ENCODE peak calls at places on chromosomes 12 and 14, in four cellular contexts. R is Caki2, C is globus pallidus, X is stromal cell of bone marrow. L is an unnamed sample.

GRCh38 chr12:77054856-77055255 is 10.5 kb downstream of the E2F7 start:
- DNase-seq in C (no peak), X (no peak), R (no peak), L (no peak)

GRCh38 chr12:53418221-53418620 is 5.4 kb upstream of the AMHR2 start:
- DNase-seq in R (peak), C (no peak), X (no peak), L (no peak)

GRCh38 chr14:96065661-96066459 is 26.7 kb downstream of the C14orf132 start:
- DNase-seq in X (no peak), C (no peak), R (peak), L (no peak)

GRCh38 chr12:111691262-111691661 is 5.4 kb downstream of the ACAD10 start:
- DNase-seq in C (no peak), X (no peak), R (no peak), L (no peak)

GRCh38 chr12:101720118-101720517 is 19.1 kb downstream of the SYCP3 start:
- DNase-seq in R (no peak), C (no peak), X (no peak), L (no peak)

GRCh38 chr12:111775205-111776193 is 8.8 kb downstream of the ALDH2 start:
- DNase-seq in X (peak), C (peak), R (no peak), L (peak)

GRCh38 chr14:93029417-93029816 is 86.3 kb downstream of the ITPK1 start:
- DNase-seq in R (no peak), X (no peak), C (no peak), L (no peak)

GRCh38 chr14:47278233-47278842 is 397.1 kb downstream of the MDGA2 start:
- DNase-seq in R (no peak), X (no peak), C (peak), L (peak)

GRCh38 chr14:54796961-54797360 is 105.7 kb downstream of the GCH1 start:
- DNase-seq in C (no peak), X (no peak), R (no peak), L (peak)

GRCh38 chr12:84920331-84920730 is 7.7 kb upstream of the SLC6A15 start:
- DNase-seq in C (no peak), X (no peak), R (no peak), L (no peak)

GRCh38 chr12:82756303-82756702 is 69.6 kb downstream of the TMTC2 start:
- DNase-seq in C (no peak), R (no peak), X (no peak), L (no peak)

GRCh38 chr12:108131657-108132126 is 2.6 kb downstream of the WSCD2 start:
- DNase-seq in R (no peak), X (no peak), C (no peak), L (no peak)

GRCh38 chr12:56863789-56864188 is 70.4 kb downstream of the SDR9C7 start:
- DNase-seq in R (peak), X (no peak), C (no peak), L (no peak)

GRCh38 chr14:95903616-95904107 is 27.0 kb downstream of the TUNAR start:
- DNase-seq in R (no peak), C (no peak), X (no peak), L (no peak)

GRCh38 chr14:55446127-55446736 is 5.8 kb upstream of the TBPL2 start:
- DNase-seq in X (peak), R (peak), C (peak), L (peak)

GRCh38 chr14:94686511-94687160 is 74.4 kb downstream of the SERPINA3 start:
- DNase-seq in X (no peak), C (no peak), R (no peak), L (no peak)